ENCODE peak calls at places on chromosome 17, in seven cellular contexts. One of them, this sample, is unnamed.

GRCh38 chr17:6755281-6755680 is 565 bp upstream of the XAF1 start:
- DNase-seq in dermis blood vessel endothelial cell: no peak
- DNase-seq in ureter: peak; percentile 67
- DNase-seq in endodermal cell: no peak
- DNase-seq in T-helper 2 cell: no peak
- DNase-seq in keratinocyte: no peak
- DNase-seq in effector CD4-positive, alpha-beta T cell: no peak
- DNase-seq in this sample: no peak

GRCh38 chr17:10087333-10087732 is 111.1 kb downstream of the GAS7 start:
- DNase-seq in dermis blood vessel endothelial cell: no peak
- DNase-seq in ureter: no peak
- DNase-seq in endodermal cell: peak; percentile 46
- DNase-seq in T-helper 2 cell: no peak
- DNase-seq in keratinocyte: no peak
- DNase-seq in effector CD4-positive, alpha-beta T cell: no peak
- DNase-seq in this sample: no peak

GRCh38 chr17:35119370-35120185 is at the start of gene RAD51D:
- DNase-seq in dermis blood vessel endothelial cell: peak; percentile 85
- DNase-seq in ureter: peak; percentile 56
- DNase-seq in endodermal cell: peak; percentile 98
- DNase-seq in T-helper 2 cell: peak; percentile 69
- DNase-seq in keratinocyte: no peak
- DNase-seq in effector CD4-positive, alpha-beta T cell: peak; percentile 68
- DNase-seq in this sample: peak; percentile 94

GRCh38 chr17:9880582-9880999 is 24.5 kb downstream of the RCVRN start:
- DNase-seq in dermis blood vessel endothelial cell: no peak
- DNase-seq in ureter: no peak
- DNase-seq in endodermal cell: no peak
- DNase-seq in T-helper 2 cell: no peak
- DNase-seq in keratinocyte: no peak
- DNase-seq in effector CD4-positive, alpha-beta T cell: no peak
- DNase-seq in this sample: peak; percentile 45

GRCh38 chr17:82103588-82104451 is 5.8 kb upstream of the FASN start:
- DNase-seq in dermis blood vessel endothelial cell: no peak
- DNase-seq in ureter: peak; percentile 92
- DNase-seq in endodermal cell: peak; percentile 89
- DNase-seq in T-helper 2 cell: no peak
- DNase-seq in keratinocyte: no peak
- DNase-seq in effector CD4-positive, alpha-beta T cell: no peak
- DNase-seq in this sample: no peak

GRCh38 chr17:74237321-74237720 is 23.9 kb downstream of the TTYH2 start:
- DNase-seq in dermis blood vessel endothelial cell: no peak
- DNase-seq in ureter: no peak
- DNase-seq in endodermal cell: no peak
- DNase-seq in T-helper 2 cell: no peak
- DNase-seq in keratinocyte: no peak
- DNase-seq in effector CD4-positive, alpha-beta T cell: no peak
- DNase-seq in this sample: no peak

GRCh38 chr17:42920106-42920900 is 19.7 kb downstream of the G6PC1 start:
- DNase-seq in dermis blood vessel endothelial cell: no peak
- DNase-seq in ureter: no peak
- DNase-seq in endodermal cell: no peak
- DNase-seq in T-helper 2 cell: no peak
- DNase-seq in keratinocyte: no peak
- DNase-seq in effector CD4-positive, alpha-beta T cell: no peak
- DNase-seq in this sample: no peak

GRCh38 chr17:50501054-50501453 is 7.2 kb upstream of the MYCBPAP start:
- DNase-seq in dermis blood vessel endothelial cell: peak; percentile 63
- DNase-seq in ureter: no peak
- DNase-seq in endodermal cell: peak; percentile 79
- DNase-seq in T-helper 2 cell: no peak
- DNase-seq in keratinocyte: no peak
- DNase-seq in effector CD4-positive, alpha-beta T cell: no peak
- DNase-seq in this sample: no peak

GRCh38 chr17:83086907-83087787 is 7.7 kb downstream of the METRNL start:
- DNase-seq in dermis blood vessel endothelial cell: no peak
- DNase-seq in ureter: no peak
- DNase-seq in endodermal cell: no peak
- DNase-seq in T-helper 2 cell: no peak
- DNase-seq in keratinocyte: no peak
- DNase-seq in effector CD4-positive, alpha-beta T cell: no peak
- DNase-seq in this sample: no peak

GRCh38 chr17:17836818-17837379 is at the start of gene SREBF1:
- DNase-seq in dermis blood vessel endothelial cell: peak; percentile 66
- DNase-seq in ureter: no peak
- DNase-seq in endodermal cell: peak; percentile 90
- DNase-seq in T-helper 2 cell: peak; percentile 59
- DNase-seq in keratinocyte: no peak
- DNase-seq in effector CD4-positive, alpha-beta T cell: peak; percentile 45
- DNase-seq in this sample: peak; percentile 87

GRCh38 chr17:1058423-1059130 is 61.6 kb downstream of the TIMM22 start:
- DNase-seq in dermis blood vessel endothelial cell: peak; percentile 84
- DNase-seq in ureter: no peak
- DNase-seq in endodermal cell: peak; percentile 95
- DNase-seq in T-helper 2 cell: no peak
- DNase-seq in keratinocyte: no peak
- DNase-seq in effector CD4-positive, alpha-beta T cell: no peak
- DNase-seq in this sample: peak; percentile 51

GRCh38 chr17:21524211-21524591 is 148.0 kb downstream of the KCNJ12 start:
- DNase-seq in dermis blood vessel endothelial cell: no peak
- DNase-seq in ureter: peak; percentile 32
- DNase-seq in endodermal cell: peak; percentile 24
- DNase-seq in T-helper 2 cell: no peak
- DNase-seq in keratinocyte: no peak
- DNase-seq in effector CD4-positive, alpha-beta T cell: no peak
- DNase-seq in this sample: no peak

GRCh38 chr17:27540300-27541105 is 84.3 kb downstream of the KSR1 start:
- DNase-seq in dermis blood vessel endothelial cell: no peak
- DNase-seq in ureter: peak; percentile 90
- DNase-seq in endodermal cell: peak; percentile 92
- DNase-seq in T-helper 2 cell: no peak
- DNase-seq in keratinocyte: no peak
- DNase-seq in effector CD4-positive, alpha-beta T cell: no peak
- DNase-seq in this sample: no peak

GRCh38 chr17:43467981-43468541 is 15.7 kb upstream of the DHX8 start:
- DNase-seq in dermis blood vessel endothelial cell: no peak
- DNase-seq in ureter: no peak
- DNase-seq in endodermal cell: no peak
- DNase-seq in T-helper 2 cell: no peak
- DNase-seq in keratinocyte: no peak
- DNase-seq in effector CD4-positive, alpha-beta T cell: no peak
- DNase-seq in this sample: no peak

This sample was measured in GM13977.